ENCODE peak calls at places on chromosomes 4 and X, in six cellular contexts. U is HL-60; O is CD4-positive, alpha-beta memory T cell; Y is GOT3; B is neural crest cell; T is skeletal muscle cell. N is an unnamed sample.
A peak's percentile ranks its signal among the peaks of the same experiment; 100 is the strongest.

GRCh38 chrX:45479835-45480422 is 279.3 kb upstream of the DIPK2B start:
- DNase-seq in T (peak; percentile 84), B (no peak), U (no peak), Y (no peak), O (no peak), N (peak; percentile 86)

GRCh38 chr4:16627999-16628398 is 270.4 kb downstream of the LDB2 start:
- DNase-seq in T (peak; percentile 83), U (no peak), O (no peak), Y (no peak), B (no peak), N (peak; percentile 92)

GRCh38 chr4:77193511-77194236 is 36.7 kb downstream of the CCNG2 start:
- DNase-seq in Y (no peak), O (peak; percentile 80), T (no peak), U (peak; percentile 41), B (no peak), N (no peak)

GRCh38 chr4:20237894-20238537 is 13.7 kb upstream of the SLIT2 start:
- DNase-seq in T (no peak), U (no peak), Y (no peak), O (no peak), B (no peak), N (no peak)

GRCh38 chrX:42094208-42094607 is 170.9 kb upstream of the CASK start:
- DNase-seq in Y (no peak), B (no peak), U (no peak), O (no peak), T (no peak), N (no peak)

GRCh38 chr4:44146516-44146915 is 302.1 kb downstream of the KCTD8 start:
- DNase-seq in B (no peak), Y (no peak), U (no peak), T (no peak), O (no peak), N (no peak)

GRCh38 chrX:102739642-102740041 is 19.1 kb downstream of the GPRASP3 start:
- DNase-seq in B (no peak), T (no peak), Y (no peak), U (no peak), O (no peak), N (no peak)

GRCh38 chr4:180380733-180381132 is 1862.5 kb upstream of the TENM3 start:
- DNase-seq in B (no peak), Y (no peak), O (no peak), U (no peak), T (peak; percentile 24), N (no peak)

GRCh38 chr4:54228064-54228527 is 997 bp upstream of the PDGFRA start:
- DNase-seq in O (no peak), B (peak; percentile 76), U (no peak), Y (peak; percentile 34), T (no peak), N (no peak)

GRCh38 chrX:12360389-12360788 is 222.1 kb downstream of the FRMPD4 start:
- DNase-seq in U (no peak), B (no peak), O (no peak), T (peak; percentile 36), Y (no peak), N (peak; percentile 46)

GRCh38 chr4:85672116-85672515 is 197.2 kb downstream of the ARHGAP24 start:
- DNase-seq in U (no peak), O (no peak), Y (no peak), T (no peak), B (no peak), N (no peak)

GRCh38 chr4:2811830-2812599 is 19.1 kb downstream of the SH3BP2 start:
- DNase-seq in B (peak; percentile 34), O (peak; percentile 75), T (no peak), U (peak; percentile 95), Y (no peak), N (no peak)

GRCh38 chr4:144975718-144976117 is 122.3 kb downstream of the ANAPC10 start:
- DNase-seq in B (no peak), Y (no peak), U (no peak), T (no peak), O (no peak), N (no peak)

GRCh38 chr4:71262161-71262560 is 76.7 kb upstream of the SLC4A4 start:
- DNase-seq in Y (no peak), O (no peak), T (no peak), U (no peak), B (no peak), N (peak; percentile 40)

GRCh38 chrX:79413009-79413408 is 45.9 kb upstream of the ITM2A start:
- DNase-seq in Y (no peak), T (no peak), U (no peak), O (no peak), B (no peak), N (no peak)

GRCh38 chr4:98746530-98746929 is 88.1 kb upstream of the TSPAN5 start:
- DNase-seq in Y (no peak), O (no peak), U (no peak), B (no peak), T (peak; percentile 47), N (no peak)

GRCh38 chr4:55475394-55476243 is 71.1 kb downstream of the CLOCK start:
- DNase-seq in B (no peak), Y (no peak), U (no peak), T (peak; percentile 29), O (no peak), N (peak; percentile 40)

N was measured in AG04449.